ENCODE peak calls at places on chromosomes 6 and 20, in five cellular contexts. J is MV-4-11, Z is HEK293T, X is GM12865, R is H7. K is an unnamed sample.

GRCh38 chr6:40371621-40372020 is 215.5 kb downstream of the LRFN2 start:
- DNase-seq in J (no peak), Z (no peak), X (no peak), R (no peak), K (no peak)

GRCh38 chr6:6707143-6707542 is 118.6 kb downstream of the LY86 start:
- DNase-seq in J (peak), Z (no peak), X (no peak), R (no peak), K (no peak)

GRCh38 chr6:152821525-152821924 is 70.9 kb downstream of the VIP start:
- DNase-seq in J (no peak), Z (peak), X (no peak), R (peak), K (no peak)

GRCh38 chr6:14379568-14379967 is 262.0 kb downstream of the CD83 start:
- DNase-seq in J (no peak), Z (no peak), X (no peak), R (no peak), K (no peak)

GRCh38 chr6:3252369-3252768 is 6.4 kb upstream of the PSMG4 start:
- DNase-seq in J (no peak), Z (no peak), X (no peak), R (no peak), K (no peak)

GRCh38 chr20:4471221-4471620 is 250.5 kb upstream of the PRND start:
- DNase-seq in J (no peak), Z (no peak), X (no peak), R (no peak), K (no peak)

GRCh38 chr20:8005575-8006366 is 13.8 kb downstream of the TMX4 start:
- DNase-seq in J (no peak), Z (no peak), X (no peak), R (no peak), K (no peak)

GRCh38 chr6:121479486-121480098 is 44.1 kb downstream of the GJA1 start:
- DNase-seq in J (no peak), Z (no peak), X (no peak), R (no peak), K (no peak)

GRCh38 chr6:43904311-43905123 is 134.5 kb downstream of the VEGFA start:
- DNase-seq in J (no peak), Z (no peak), X (no peak), R (no peak), K (no peak)

GRCh38 chr20:39107741-39108140 is 145.6 kb downstream of the DHX35 start:
- DNase-seq in J (no peak), Z (no peak), X (no peak), R (no peak), K (no peak)

GRCh38 chr6:92231220-92231701 is 1188.1 kb downstream of the EPHA7 start:
- DNase-seq in J (no peak), Z (no peak), X (no peak), R (no peak), K (no peak)

GRCh38 chr20:56439784-56440291 is 27.8 kb downstream of the CASS4 start:
- DNase-seq in J (peak), Z (no peak), X (no peak), R (no peak), K (no peak)

GRCh38 chr6:20056350-20056992 is 155.8 kb downstream of the MBOAT1 start:
- DNase-seq in J (peak), Z (peak), X (peak), R (peak), K (no peak)

GRCh38 chr6:6942826-6943225 is 164.9 kb upstream of the RREB1 start:
- DNase-seq in J (peak), Z (no peak), X (peak), R (no peak), K (no peak)

GRCh38 chr6:37182736-37183590 is 13.0 kb downstream of the PIM1 start:
- DNase-seq in J (peak), Z (no peak), X (peak), R (no peak), K (peak)

GRCh38 chr6:69719602-69720193 is 77.1 kb downstream of the LMBRD1 start:
- DNase-seq in J (peak), Z (peak), X (peak), R (no peak), K (no peak)

GRCh38 chr6:89977808-89978748 is 83.8 kb downstream of the GJA10 start:
- DNase-seq in J (no peak), Z (peak), X (no peak), R (no peak), K (no peak)

GRCh38 chr20:58712823-58713731 is 20.5 kb downstream of the NPEPL1 start:
- DNase-seq in J (no peak), Z (no peak), X (no peak), R (peak), K (no peak)

GRCh38 chr6:167532410-167533294 is 207.8 kb downstream of the TTLL2 start:
- DNase-seq in J (no peak), Z (no peak), X (no peak), R (peak), K (no peak)

GRCh38 chr6:54802775-54803631 is 43.6 kb upstream of the FAM83B start:
- DNase-seq in J (peak), Z (no peak), X (no peak), R (no peak), K (no peak)

GRCh38 chr20:57671662-57672061 is 38.2 kb downstream of the PMEPA1 start:
- DNase-seq in J (peak), Z (no peak), X (no peak), R (no peak), K (no peak)

GRCh38 chr6:5619249-5619648 is 357.9 kb downstream of the FARS2 start:
- DNase-seq in J (no peak), Z (no peak), X (peak), R (no peak), K (peak)